ENCODE peak calls at places on chromosomes 1 and 21, in seven cellular contexts. J is upper lobe of left lung, X is PC-3, W is coronary artery, S is tibial artery, C is A549, D is sigmoid colon. R is an unnamed sample.

GRCh38 chr1:2190491-2190976 is 4.0 kb downstream of the FAAP20 start:
- DNase-seq in D (no peak), X (peak), J (no peak), C (no peak), W (no peak), S (no peak), R (no peak)

GRCh38 chr1:48039088-48040049 is 42.2 kb upstream of the TRABD2B start:
- DNase-seq in J (no peak), S (peak), W (no peak), D (no peak), X (no peak), C (no peak), R (no peak)

GRCh38 chr1:91803847-91804545 is 82.0 kb downstream of the TGFBR3 start:
- DNase-seq in W (no peak), J (no peak), D (no peak), S (no peak), X (peak), C (no peak), R (peak)

GRCh38 chr1:58721247-58721820 is 21.5 kb upstream of the MYSM1 start:
- DNase-seq in S (no peak), C (no peak), W (no peak), D (no peak), J (no peak), X (no peak), R (no peak)

GRCh38 chr1:206969090-206969489 is 1.2 kb downstream of the FCAMR start:
- DNase-seq in C (no peak), X (no peak), S (no peak), J (no peak), D (no peak), W (no peak), R (no peak)

GRCh38 chr1:24294757-24295371 is 24.3 kb upstream of the GRHL3 start:
- DNase-seq in J (peak), C (peak), D (peak), X (peak), S (peak), W (peak), R (peak)

GRCh38 chr1:151501474-151501873 is 9.7 kb upstream of the CGN start:
- DNase-seq in C (peak), D (no peak), S (no peak), X (peak), J (no peak), W (no peak), R (no peak)

GRCh38 chr1:147676306-147677085 is 6.2 kb upstream of the ACP6 start:
- DNase-seq in D (no peak), J (no peak), X (peak), C (peak), S (no peak), W (no peak), R (peak)

GRCh38 chr21:33690874-33691273 is 48.6 kb downstream of the ITSN1 start:
- DNase-seq in W (no peak), X (no peak), S (no peak), D (no peak), C (no peak), J (no peak), R (no peak)

GRCh38 chr1:203491664-203492485 is 2.1 kb upstream of the OPTC start:
- DNase-seq in S (no peak), D (no peak), C (no peak), X (no peak), J (no peak), W (peak), R (no peak)

GRCh38 chr1:38436006-38436405 is 389.4 kb upstream of the POU3F1 start:
- DNase-seq in C (no peak), S (no peak), J (no peak), D (no peak), W (no peak), X (no peak), R (no peak)

GRCh38 chr1:180309338-180309737 is 79.3 kb downstream of the LHX4 start:
- DNase-seq in W (no peak), D (no peak), X (peak), J (no peak), S (no peak), C (peak), R (peak)

GRCh38 chr1:204128464-204128963 is 23.3 kb downstream of the ETNK2 start:
- DNase-seq in J (no peak), X (peak), S (no peak), D (no peak), C (no peak), W (no peak), R (no peak)

GRCh38 chr1:221035680-221036153 is 156.5 kb downstream of the HLX start:
- DNase-seq in W (no peak), J (no peak), X (peak), C (no peak), S (no peak), D (no peak), R (peak)

GRCh38 chr1:145995964-145996432 is 381 bp downstream of the TXNIP start:
- DNase-seq in D (peak), J (peak), X (peak), W (peak), C (no peak), S (peak), R (no peak)

GRCh38 chr1:6703016-6703415 is 1.4 kb upstream of the DNAJC11 start:
- DNase-seq in D (no peak), C (no peak), X (no peak), S (no peak), W (no peak), J (no peak), R (no peak)

GRCh38 chr1:111704776-111705175 is 34.4 kb downstream of the INKA2 start:
- DNase-seq in W (no peak), X (peak), D (no peak), C (no peak), S (no peak), J (no peak), R (peak)

GRCh38 chr21:46661211-46661625 is 25.7 kb downstream of the PRMT2 start:
- DNase-seq in C (no peak), J (peak), X (no peak), W (no peak), D (peak), S (peak), R (peak)

GRCh38 chr1:202579806-202580205 is 130.4 kb downstream of the SYT2 start:
- DNase-seq in D (no peak), S (no peak), W (peak), X (peak), J (no peak), C (no peak), R (peak)

GRCh38 chr1:202181586-202181985 is 12.0 kb upstream of the LGR6 start:
- DNase-seq in S (no peak), J (no peak), X (no peak), D (no peak), C (no peak), W (no peak), R (no peak)

GRCh38 chr21:31011412-31011811 is 26.9 kb downstream of the KRTAP19-8 start:
- DNase-seq in X (no peak), J (no peak), C (no peak), D (no peak), S (no peak), W (no peak), R (no peak)

GRCh38 chr1:21335088-21335678 is 44.9 kb upstream of the ECE1 start:
- DNase-seq in D (peak), W (peak), X (no peak), S (no peak), J (no peak), C (no peak), R (no peak)

GRCh38 chr21:17775431-17776126 is 43.6 kb downstream of the C21orf91 start:
- DNase-seq in D (no peak), X (no peak), W (no peak), C (no peak), S (no peak), J (peak), R (no peak)

GRCh38 chr1:119737040-119737682 is 25.4 kb downstream of the PHGDH start:
- DNase-seq in C (no peak), D (no peak), X (no peak), W (no peak), J (no peak), S (no peak), R (no peak)

GRCh38 chr1:39115271-39116110 is 89.0 kb upstream of the MACF1 start:
- DNase-seq in S (no peak), D (no peak), C (no peak), J (no peak), W (no peak), X (no peak), R (peak)

GRCh38 chr1:237677979-237678378 is 212.7 kb downstream of the ZP4 start:
- DNase-seq in S (no peak), X (peak), W (no peak), C (no peak), J (no peak), D (no peak), R (peak)

GRCh38 chr1:2206813-2207488 is 12.4 kb upstream of the FAAP20 start:
- DNase-seq in S (peak), W (peak), J (no peak), D (peak), C (no peak), X (no peak), R (no peak)

GRCh38 chr1:213135572-213135971 is 84.5 kb downstream of the RPS6KC1 start:
- DNase-seq in C (no peak), S (no peak), J (no peak), X (peak), W (no peak), D (no peak), R (no peak)

GRCh38 chr1:54331091-54331772 is 75.0 kb downstream of the SSBP3 start:
- DNase-seq in D (no peak), S (no peak), J (no peak), C (no peak), W (no peak), X (no peak), R (no peak)

GRCh38 chr1:224592636-224593579 is 23.2 kb upstream of the CNIH3 start:
- DNase-seq in X (peak), C (no peak), D (no peak), J (no peak), S (no peak), W (peak), R (peak)

GRCh38 chr21:36096398-36097290 is 26.8 kb downstream of the CBR1 start:
- DNase-seq in C (no peak), D (no peak), X (no peak), W (no peak), J (no peak), S (no peak), R (no peak)

GRCh38 chr1:63330331-63330916 is 8.1 kb downstream of the FOXD3 start:
- DNase-seq in J (no peak), S (no peak), X (no peak), C (no peak), D (no peak), W (no peak), R (no peak)

DNA sequence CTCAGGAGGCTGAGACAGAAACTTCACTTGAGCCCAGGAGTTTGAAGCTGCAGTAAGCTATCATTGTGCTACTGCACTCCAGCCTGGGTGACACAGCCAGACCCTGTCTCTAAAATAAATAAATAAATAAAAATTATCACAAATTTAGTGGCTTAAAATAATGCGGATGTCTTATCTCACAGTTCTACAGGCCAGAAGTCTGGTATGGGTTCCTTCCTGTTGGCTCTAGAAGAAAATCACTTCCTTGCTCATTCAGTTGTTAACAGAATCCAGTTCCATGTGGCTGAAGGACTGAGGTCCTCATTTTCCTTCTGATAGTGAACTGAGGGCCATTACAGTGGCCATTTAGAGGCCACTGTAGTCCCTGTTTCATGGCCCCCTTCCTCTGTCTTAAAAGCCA is 94.6 kb upstream of the S1PR1 start:
- DNase-seq in C (no peak), J (no peak), S (no peak), W (no peak), D (no peak), X (no peak), R (no peak)
- TF ChIP-seq CTCF in C (no peak), J (no peak), S (no peak), W (no peak), D (no peak), X (no peak), R (no peak)

DNA sequence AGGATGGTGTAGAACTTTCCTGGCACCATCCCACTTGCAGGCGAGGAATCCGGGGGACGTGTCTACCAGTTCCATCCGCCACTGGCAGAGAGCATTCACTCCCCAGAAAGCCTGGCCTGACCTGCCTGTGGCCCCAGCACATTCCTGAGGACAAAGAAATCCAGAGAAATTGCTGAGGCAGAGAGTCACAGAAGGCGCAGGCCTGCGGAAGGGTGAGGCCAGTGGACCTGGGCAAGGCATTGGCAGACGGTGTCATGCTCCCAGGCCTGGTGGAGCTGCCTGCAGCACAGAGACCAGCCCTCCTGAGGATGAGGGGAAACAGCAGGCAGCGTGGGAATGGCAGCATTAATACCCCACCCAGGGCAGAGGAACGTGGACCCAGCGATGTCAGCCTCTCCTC is 81.2 kb upstream of the F3 start:
- DNase-seq in C (no peak), J (no peak), D (no peak), S (no peak), X (peak), W (no peak), R (peak)
- H3K27ac ChIP-seq in C (no peak), J (no peak), D (no peak), S (no peak), X (peak), W (no peak), R (peak)

GRCh38 chr1:230322421-230322756 is 103.7 kb downstream of the PGBD5 start:
- DNase-seq in J (no peak), W (no peak), X (no peak), S (no peak), C (no peak), D (no peak), R (no peak)
- TF ChIP-seq CTCF in J (no peak), W (no peak), X (no peak), S (no peak), C (no peak), D (no peak), R (no peak)

GRCh38 chr1:184065559-184065958 is 14.0 kb downstream of the TSEN15 start:
- DNase-seq in D (no peak), J (no peak), S (no peak), X (no peak), C (no peak), W (no peak), R (no peak)

GRCh38 chr1:184061396-184062003 is 10.0 kb downstream of the TSEN15 start:
- DNase-seq in W (no peak), J (no peak), D (no peak), S (no peak), C (no peak), X (no peak), R (no peak)

GRCh38 chr1:184059887-184060286 is 8.4 kb downstream of the TSEN15 start:
- DNase-seq in S (no peak), W (no peak), D (no peak), X (no peak), J (no peak), C (no peak), R (no peak)

GRCh38 chr1:184060316-184060715 is 8.8 kb downstream of the TSEN15 start:
- DNase-seq in D (no peak), C (no peak), J (no peak), S (no peak), X (no peak), W (no peak), R (no peak)

GRCh38 chr1:184062640-184063280 is 11.2 kb downstream of the TSEN15 start:
- DNase-seq in S (no peak), D (no peak), C (no peak), W (no peak), J (no peak), X (no peak), R (no peak)
- H3K27ac ChIP-seq in S (no peak), D (no peak), C (no peak), W (no peak), J (no peak), X (no peak), R (no peak)

GRCh38 chr1:108561731-108562326 is 1.9 kb downstream of the EEIG2 start:
- DNase-seq in C (peak), D (peak), S (peak), J (peak), X (peak), W (peak), R (peak)
- TF ChIP-seq CTCF in C (peak), D (no peak), S (peak), J (peak), X (peak), W (no peak), R (peak)

DNA sequence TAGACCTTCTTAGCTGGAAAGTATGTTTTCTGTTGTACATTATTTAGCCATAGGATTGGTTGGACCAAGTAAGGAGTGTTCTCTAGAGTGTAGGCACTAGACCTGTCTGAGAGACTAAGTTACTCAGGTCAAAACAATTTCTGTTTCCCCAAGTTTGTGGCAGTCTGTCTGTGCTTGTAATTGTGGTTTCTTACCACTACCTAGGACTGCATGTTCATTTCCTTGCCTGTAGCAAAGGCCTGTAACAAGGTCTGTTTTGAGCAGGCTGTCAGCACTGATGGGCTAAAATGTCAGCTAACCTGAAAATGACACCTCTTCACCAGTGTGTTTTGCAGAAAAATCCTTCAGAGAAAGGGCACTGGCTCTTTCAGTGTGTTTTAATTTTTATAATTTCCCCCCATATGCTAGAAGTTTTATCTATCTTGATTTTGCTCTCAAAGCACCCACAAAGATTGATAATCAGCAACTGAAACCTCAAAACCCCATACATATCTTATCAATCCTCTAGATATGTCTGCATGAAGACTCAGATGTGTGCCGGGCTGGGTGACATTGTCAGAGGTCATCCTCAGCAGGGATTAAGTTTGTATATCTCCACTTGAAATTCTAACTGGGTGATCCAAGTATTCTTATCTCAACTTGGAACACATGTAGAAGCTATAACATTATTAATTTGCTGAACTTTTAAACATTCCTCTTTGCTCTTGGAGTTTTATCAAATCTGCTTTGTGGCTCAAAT is 50.7 kb upstream of the ST6GALNAC3 start:
- DNase-seq in X (no peak), W (no peak), S (no peak), J (no peak), C (no peak), D (no peak), R (no peak)
- H3K27ac ChIP-seq in X (no peak), W (no peak), S (no peak), J (no peak), C (no peak), D (no peak), R (no peak)

GRCh38 chr1:85027242-85027983 is 20.9 kb downstream of the MCOLN3 start:
- DNase-seq in W (no peak), J (no peak), S (no peak), D (no peak), C (no peak), X (peak), R (no peak)
- TF ChIP-seq CTCF in W (no peak), J (peak), S (peak), D (no peak), C (peak), X (peak), R (no peak)

GRCh38 chr1:25793585-25794170 is 6.3 kb upstream of the SELENON start:
- DNase-seq in C (no peak), S (no peak), W (no peak), J (no peak), D (no peak), X (no peak), R (no peak)
- H3K27ac ChIP-seq in C (no peak), S (peak), W (no peak), J (no peak), D (no peak), X (no peak), R (no peak)

GRCh38 chr1:113389356-113389952 is 861 bp upstream of the MAGI3 start:
- DNase-seq in S (no peak), W (no peak), J (no peak), C (no peak), D (no peak), X (peak), R (no peak)

GRCh38 chr1:113389953-113390834 is at the start of gene MAGI3:
- DNase-seq in C (peak), W (peak), J (peak), D (peak), S (peak), X (peak), R (peak)

GRCh38 chr1:113390871-113391642 is 742 bp downstream of the MAGI3 start:
- DNase-seq in X (peak), C (peak), J (peak), S (peak), W (peak), D (peak), R (peak)

GRCh38 chr1:113388017-113388620 is 2.2 kb upstream of the MAGI3 start:
- DNase-seq in J (no peak), S (no peak), C (no peak), X (peak), W (no peak), D (no peak), R (no peak)

DNA sequence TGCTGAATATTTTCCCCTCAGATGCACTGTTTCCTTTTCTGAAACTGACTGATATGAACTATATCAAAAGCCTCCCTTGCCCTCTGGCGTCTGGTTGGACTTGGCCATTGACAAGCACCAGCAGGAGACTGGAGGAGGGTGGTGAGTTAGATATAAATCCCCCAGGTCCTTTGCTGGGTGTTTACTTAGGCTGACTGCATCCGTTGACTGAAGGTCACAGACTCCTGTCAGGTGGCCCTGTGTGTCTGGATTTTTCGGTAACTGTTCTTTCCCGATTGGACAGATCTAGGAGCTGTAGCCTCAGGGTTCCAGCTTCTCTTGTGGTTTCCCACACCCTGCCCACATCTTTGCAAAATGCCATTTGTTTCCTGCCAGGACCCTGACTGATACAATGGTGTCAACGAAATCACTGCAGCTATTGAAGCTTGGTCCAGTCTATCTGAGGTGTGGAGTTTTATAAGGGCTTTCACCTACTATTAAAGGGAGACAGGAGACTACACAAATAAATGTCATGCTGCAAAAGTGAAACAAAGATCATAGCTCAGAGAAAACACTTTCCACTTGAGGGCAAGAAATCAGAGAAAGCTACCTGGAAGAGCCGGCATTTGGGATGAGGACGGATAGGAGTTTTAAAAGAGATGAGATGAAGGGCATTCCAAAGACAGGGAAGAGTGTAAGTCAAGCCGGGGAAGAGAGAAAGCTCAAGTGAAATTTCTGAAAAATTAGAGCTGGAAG is 1.5 kb upstream of the MAGI3 start:
- DNase-seq in W (no peak), J (peak), X (peak), D (no peak), C (peak), S (no peak), R (peak)
- TF ChIP-seq CTCF in W (no peak), J (no peak), X (peak), D (no peak), C (no peak), S (no peak), R (no peak)